ENCODE peak calls at places on chromosomes 1 and 21, in ten cellular contexts. T is KG1; F is HEK293T; U is stimulated activated CD4-positive, alpha-beta T cell treated with anti-CD3 and anti-CD28 coated beads, Interleukin-4, amount 100 ng/mL, for 48 hours; D is stimulated activated CD8-positive, alpha-beta memory T cell treated with anti-CD3 and anti-CD28 coated beads, Interleukin-4, amount 100 ng/mL, for 1 hour; A is AG10803; C is activated T-helper 1 cell treated with anti-CD3 and anti-CD28 coated beads, Interleukin-2, amount 50 U/mL, for 16 hours; O is SHP77; Z is foreskin fibroblast; G is astrocyte of the spinal cord. B is an unnamed sample.

GRCh38 chr1:92502247-92502646 is 15.5 kb upstream of the GFI1 start:
- DNase-seq in T (no peak), F (no peak), U (no peak), D (no peak), A (peak; percentile 41), C (no peak), O (no peak), Z (peak; percentile 25), G (peak; percentile 73), B (no peak)

GRCh38 chr1:16143566-16144324 is 12.1 kb downstream of the EPHA2 start:
- DNase-seq in T (no peak), F (no peak), U (no peak), D (no peak), A (no peak), C (no peak), O (no peak), Z (no peak), G (peak; percentile 41), B (no peak)

GRCh38 chr1:218658899-218659298 is 313.8 kb downstream of the TGFB2 start:
- DNase-seq in T (no peak), F (no peak), U (no peak), D (no peak), A (peak; percentile 46), C (no peak), O (no peak), Z (peak; percentile 72), G (peak; percentile 93), B (no peak)

GRCh38 chr1:230137328-230137815 is 70.3 kb downstream of the GALNT2 start:
- DNase-seq in T (no peak), F (no peak), U (no peak), D (no peak), A (peak; percentile 56), C (no peak), O (no peak), Z (no peak), G (no peak), B (no peak)

GRCh38 chr21:25938673-25939395 is 204.1 kb downstream of the GABPA start:
- DNase-seq in T (no peak), F (no peak), U (no peak), D (no peak), A (no peak), C (no peak), O (no peak), Z (no peak), G (no peak), B (no peak)

GRCh38 chr21:42302794-42303193 is 12.4 kb downstream of the TFF3 start:
- DNase-seq in T (no peak), F (no peak), U (no peak), D (no peak), A (no peak), C (no peak), O (no peak), Z (no peak), G (no peak), B (no peak)

GRCh38 chr1:40769815-40770214 is 13.8 kb upstream of the KCNQ4 start:
- DNase-seq in T (no peak), F (no peak), U (no peak), D (no peak), A (no peak), C (no peak), O (no peak), Z (no peak), G (no peak), B (no peak)

GRCh38 chr1:12149791-12150175 is 17.0 kb upstream of the TNFRSF1B start:
- DNase-seq in T (no peak), F (no peak), U (no peak), D (no peak), A (no peak), C (no peak), O (no peak), Z (no peak), G (no peak), B (no peak)

GRCh38 chr1:154812911-154813816 is 56.9 kb downstream of the KCNN3 start:
- DNase-seq in T (no peak), F (no peak), U (no peak), D (no peak), A (no peak), C (no peak), O (peak; percentile 91), Z (peak; percentile 21), G (peak; percentile 17), B (no peak)

GRCh38 chr1:41819069-41819468 is 99.7 kb downstream of the HIVEP3 start:
- DNase-seq in T (no peak), F (no peak), U (no peak), D (no peak), A (no peak), C (no peak), O (no peak), Z (no peak), G (no peak), B (no peak)

GRCh38 chr1:82317671-82318070 is 516.9 kb downstream of the ADGRL2 start:
- DNase-seq in T (no peak), F (no peak), U (no peak), D (no peak), A (no peak), C (no peak), O (no peak), Z (peak; percentile 54), G (peak; percentile 24), B (no peak)

GRCh38 chr1:27574871-27575831 is 28.8 kb downstream of the AHDC1 start:
- DNase-seq in T (no peak), F (peak; percentile 67), U (no peak), D (no peak), A (peak; percentile 87), C (no peak), O (peak; percentile 50), Z (peak; percentile 95), G (peak; percentile 87), B (no peak)

GRCh38 chr21:15856813-15857212 is 127.0 kb downstream of the USP25 start:
- DNase-seq in T (no peak), F (no peak), U (no peak), D (no peak), A (no peak), C (no peak), O (no peak), Z (no peak), G (no peak), B (no peak)

GRCh38 chr1:89780721-89781120 is 40.1 kb upstream of the LRRC8D start:
- DNase-seq in T (peak; percentile 8), F (peak; percentile 39), U (no peak), D (no peak), A (peak; percentile 68), C (no peak), O (peak; percentile 7), Z (peak; percentile 69), G (peak; percentile 62), B (no peak)

GRCh38 chr1:42776499-42776898 is 8.3 kb upstream of the TMEM269 start:
- DNase-seq in T (no peak), F (no peak), U (no peak), D (no peak), A (no peak), C (no peak), O (no peak), Z (no peak), G (no peak), B (no peak)

GRCh38 chr21:42565886-42566523 is 52.4 kb downstream of the SLC37A1 start:
- DNase-seq in T (no peak), F (no peak), U (no peak), D (no peak), A (no peak), C (no peak), O (no peak), Z (no peak), G (no peak), B (no peak)

GRCh38 chr1:182739545-182739944 is 50.0 kb upstream of the NPL start:
- DNase-seq in T (no peak), F (no peak), U (no peak), D (no peak), A (no peak), C (no peak), O (peak; percentile 49), Z (no peak), G (no peak), B (no peak)

GRCh38 chr1:26602378-26602959 is 72.9 kb downstream of the RPS6KA1 start:
- DNase-seq in T (peak; percentile 36), F (peak; percentile 53), U (no peak), D (no peak), A (peak; percentile 61), C (no peak), O (peak; percentile 15), Z (peak; percentile 80), G (peak; percentile 68), B (no peak)

GRCh38 chr21:42535602-42536171 is 22.0 kb downstream of the SLC37A1 start:
- DNase-seq in T (no peak), F (no peak), U (no peak), D (no peak), A (no peak), C (no peak), O (no peak), Z (no peak), G (no peak), B (no peak)

GRCh38 chr21:16624468-16625102 is 888.3 kb upstream of the CXADR start:
- DNase-seq in T (no peak), F (peak; percentile 37), U (no peak), D (no peak), A (no peak), C (no peak), O (no peak), Z (no peak), G (no peak), B (no peak)

GRCh38 chr1:218917646-218918045 is 256.0 kb upstream of the LYPLAL1 start:
- DNase-seq in T (no peak), F (no peak), U (no peak), D (no peak), A (no peak), C (no peak), O (no peak), Z (peak; percentile 9), G (no peak), B (no peak)

GRCh38 chr21:14451520-14451919 is 68.6 kb upstream of the HSPA13 start:
- DNase-seq in T (no peak), F (no peak), U (no peak), D (no peak), A (no peak), C (no peak), O (no peak), Z (no peak), G (no peak), B (no peak)

GRCh38 chr1:1355376-1355775 is 3.0 kb downstream of the MXRA8 start:
- DNase-seq in T (no peak), F (no peak), U (no peak), D (no peak), A (no peak), C (no peak), O (no peak), Z (peak; percentile 77), G (no peak), B (no peak)

GRCh38 chr1:235941852-235942624 is 75.3 kb upstream of the LYST start:
- DNase-seq in T (no peak), F (no peak), U (no peak), D (no peak), A (peak; percentile 88), C (no peak), O (no peak), Z (peak; percentile 82), G (no peak), B (no peak)

GRCh38 chr1:79791488-79792211 is 785.1 kb upstream of the ADGRL4 start:
- DNase-seq in T (no peak), F (no peak), U (no peak), D (no peak), A (no peak), C (no peak), O (no peak), Z (no peak), G (no peak), B (no peak)

GRCh38 chr1:15680131-15680530 is 4.0 kb upstream of the PLEKHM2 start:
- DNase-seq in T (no peak), F (no peak), U (peak; percentile 12), D (no peak), A (peak; percentile 82), C (no peak), O (no peak), Z (peak; percentile 82), G (peak; percentile 59), B (no peak)

GRCh38 chr1:222370911-222371717 is 176.8 kb downstream of the HHIPL2 start:
- DNase-seq in T (no peak), F (no peak), U (no peak), D (no peak), A (peak; percentile 97), C (no peak), O (no peak), Z (peak; percentile 89), G (peak; percentile 97), B (no peak)

GRCh38 chr1:181855380-181855779 is 206.1 kb downstream of the ZNF648 start:
- DNase-seq in T (no peak), F (no peak), U (no peak), D (no peak), A (no peak), C (no peak), O (no peak), Z (no peak), G (no peak), B (no peak)